ENCODE peak calls at places on chromosomes 13 and 19, in six cellular contexts. One of them, this sample, is unnamed. For H4K20me1, the result is how much of the 10 kb centered on the place peaks cover.

GRCh38 chr13:39217471-39217870 is 179.2 kb downstream of the NHLRC3 start:
- DNase-seq in mammary epithelial cell: no peak
- DNase-seq in neural progenitor cell: no peak
- DNase-seq in keratinocyte: no peak
- DNase-seq in astrocyte: no peak
- DNase-seq in endothelial cell of umbilical vein: no peak
- DNase-seq in this sample: no peak

GRCh38 chr13:37429976-37430375 is 168.6 kb downstream of the POSTN start:
- DNase-seq in mammary epithelial cell: peak
- DNase-seq in neural progenitor cell: no peak
- DNase-seq in keratinocyte: no peak
- DNase-seq in astrocyte: peak
- DNase-seq in endothelial cell of umbilical vein: no peak
- DNase-seq in this sample: peak

GRCh38 chr13:109784590-109785140 is 1.7 kb downstream of the IRS2 start:
- DNase-seq in mammary epithelial cell: peak
- DNase-seq in neural progenitor cell: peak
- DNase-seq in keratinocyte: no peak
- DNase-seq in astrocyte: peak
- DNase-seq in endothelial cell of umbilical vein: peak
- DNase-seq in this sample: peak

GRCh38 chr13:50893211-50893852 is 16.3 kb upstream of the RNASEH2B start:
- DNase-seq in mammary epithelial cell: no peak
- DNase-seq in neural progenitor cell: no peak
- DNase-seq in keratinocyte: no peak
- DNase-seq in astrocyte: peak
- DNase-seq in endothelial cell of umbilical vein: no peak
- DNase-seq in this sample: peak

GRCh38 chr13:42747399-42747873 is 33.9 kb upstream of the FAM216B start:
- DNase-seq in mammary epithelial cell: peak
- DNase-seq in neural progenitor cell: no peak
- DNase-seq in keratinocyte: no peak
- DNase-seq in astrocyte: peak
- DNase-seq in endothelial cell of umbilical vein: peak
- DNase-seq in this sample: peak

GRCh38 chr13:23805015-23805583 is 84.1 kb downstream of the MIPEP start:
- DNase-seq in mammary epithelial cell: no peak
- DNase-seq in neural progenitor cell: no peak
- DNase-seq in keratinocyte: no peak
- DNase-seq in astrocyte: no peak
- DNase-seq in endothelial cell of umbilical vein: no peak
- DNase-seq in this sample: no peak

GRCh38 chr19:29499261-29499920 is 26.4 kb upstream of the VSTM2B start:
- DNase-seq in mammary epithelial cell: no peak
- DNase-seq in neural progenitor cell: no peak
- DNase-seq in keratinocyte: no peak
- DNase-seq in astrocyte: no peak
- DNase-seq in endothelial cell of umbilical vein: no peak
- DNase-seq in this sample: no peak

GRCh38 chr19:38190061-38190460 is 34.0 kb downstream of the DPF1 start:
- DNase-seq in mammary epithelial cell: no peak
- DNase-seq in neural progenitor cell: no peak
- DNase-seq in keratinocyte: no peak
- DNase-seq in astrocyte: no peak
- DNase-seq in endothelial cell of umbilical vein: peak
- DNase-seq in this sample: no peak

GRCh38 chr13:84649853-84650252 is 767.6 kb upstream of the SLITRK1 start:
- DNase-seq in mammary epithelial cell: peak
- DNase-seq in neural progenitor cell: no peak
- DNase-seq in keratinocyte: no peak
- DNase-seq in astrocyte: no peak
- DNase-seq in endothelial cell of umbilical vein: no peak
- DNase-seq in this sample: no peak

GRCh38 chr13:40114305-40114896 is 458.9 kb downstream of the COG6 start:
- DNase-seq in mammary epithelial cell: no peak
- DNase-seq in neural progenitor cell: no peak
- DNase-seq in keratinocyte: no peak
- DNase-seq in astrocyte: no peak
- DNase-seq in endothelial cell of umbilical vein: no peak
- DNase-seq in this sample: no peak

GRCh38 chr13:110319774-110320509 is 12.9 kb downstream of the COL4A2 start:
- DNase-seq in mammary epithelial cell: peak
- DNase-seq in neural progenitor cell: no peak
- DNase-seq in keratinocyte: no peak
- DNase-seq in astrocyte: peak
- DNase-seq in endothelial cell of umbilical vein: peak
- DNase-seq in this sample: peak

GRCh38 chr13:73684750-73685149 is 449.5 kb downstream of the KLF12 start:
- DNase-seq in mammary epithelial cell: no peak
- DNase-seq in neural progenitor cell: no peak
- DNase-seq in keratinocyte: no peak
- DNase-seq in astrocyte: no peak
- DNase-seq in endothelial cell of umbilical vein: no peak
- DNase-seq in this sample: no peak

GRCh38 chr13:72453161-72453560 is 274.3 kb downstream of the MZT1 start:
- DNase-seq in mammary epithelial cell: no peak
- DNase-seq in neural progenitor cell: no peak
- DNase-seq in keratinocyte: no peak
- DNase-seq in astrocyte: no peak
- DNase-seq in endothelial cell of umbilical vein: no peak
- DNase-seq in this sample: no peak

GRCh38 chr13:23990443-23990842 is 93.1 kb upstream of the C1QTNF9B start:
- DNase-seq in mammary epithelial cell: no peak
- DNase-seq in neural progenitor cell: no peak
- DNase-seq in keratinocyte: no peak
- DNase-seq in astrocyte: no peak
- DNase-seq in endothelial cell of umbilical vein: no peak
- DNase-seq in this sample: no peak

GRCh38 chr19:39077323-39077722 is 6.8 kb upstream of the ACP7 start:
- DNase-seq in mammary epithelial cell: no peak
- DNase-seq in neural progenitor cell: no peak
- DNase-seq in keratinocyte: no peak
- DNase-seq in astrocyte: no peak
- DNase-seq in endothelial cell of umbilical vein: no peak
- DNase-seq in this sample: no peak

GRCh38 chr19:44367024-44367423 is 10.5 kb upstream of the ZNF112 start:
- DNase-seq in mammary epithelial cell: no peak
- DNase-seq in neural progenitor cell: no peak
- DNase-seq in keratinocyte: no peak
- DNase-seq in astrocyte: no peak
- DNase-seq in endothelial cell of umbilical vein: peak
- DNase-seq in this sample: peak

GRCh38 chr19:3949294-3949693 is 16.4 kb downstream of the NMRK2 start:
- DNase-seq in mammary epithelial cell: no peak
- DNase-seq in neural progenitor cell: no peak
- DNase-seq in keratinocyte: no peak
- DNase-seq in astrocyte: no peak
- DNase-seq in endothelial cell of umbilical vein: no peak
- DNase-seq in this sample: no peak

GRCh38 chr13:28854657-28855056 is 34.5 kb downstream of the MTUS2 start:
- DNase-seq in mammary epithelial cell: no peak
- DNase-seq in neural progenitor cell: peak
- DNase-seq in keratinocyte: no peak
- DNase-seq in astrocyte: no peak
- DNase-seq in endothelial cell of umbilical vein: no peak
- DNase-seq in this sample: no peak

GRCh38 chr13:43935878-43936277 is 56.2 kb downstream of the LACC1 start:
- DNase-seq in mammary epithelial cell: no peak
- DNase-seq in neural progenitor cell: no peak
- DNase-seq in keratinocyte: no peak
- DNase-seq in astrocyte: no peak
- DNase-seq in endothelial cell of umbilical vein: no peak
- DNase-seq in this sample: no peak

GRCh38 chr19:55032170-55032569 is 5.9 kb downstream of the GP6 start:
- DNase-seq in mammary epithelial cell: no peak
- DNase-seq in neural progenitor cell: no peak
- DNase-seq in keratinocyte: no peak
- DNase-seq in astrocyte: no peak
- DNase-seq in endothelial cell of umbilical vein: no peak
- DNase-seq in this sample: no peak

GRCh38 chr13:34967851-34968562 is 25.9 kb downstream of the NBEA start:
- DNase-seq in mammary epithelial cell: peak
- DNase-seq in neural progenitor cell: no peak
- DNase-seq in keratinocyte: no peak
- DNase-seq in astrocyte: peak
- DNase-seq in endothelial cell of umbilical vein: peak
- DNase-seq in this sample: peak

GRCh38 chr13:79307866-79308298 is 98.2 kb downstream of the RBM26 start:
- DNase-seq in mammary epithelial cell: peak
- DNase-seq in neural progenitor cell: peak
- DNase-seq in keratinocyte: no peak
- DNase-seq in astrocyte: peak
- DNase-seq in endothelial cell of umbilical vein: no peak
- DNase-seq in this sample: peak

GRCh38 chr13:77544365-77544764 is 8.9 kb downstream of the SCEL start:
- DNase-seq in mammary epithelial cell: no peak
- DNase-seq in neural progenitor cell: no peak
- DNase-seq in keratinocyte: no peak
- DNase-seq in astrocyte: peak
- DNase-seq in endothelial cell of umbilical vein: peak
- DNase-seq in this sample: peak

GRCh38 chr13:52665325-52665724 is 12.7 kb downstream of the SUGT1 start:
- DNase-seq in mammary epithelial cell: peak
- DNase-seq in neural progenitor cell: peak
- DNase-seq in keratinocyte: no peak
- DNase-seq in astrocyte: no peak
- DNase-seq in endothelial cell of umbilical vein: peak
- DNase-seq in this sample: peak

DNA sequence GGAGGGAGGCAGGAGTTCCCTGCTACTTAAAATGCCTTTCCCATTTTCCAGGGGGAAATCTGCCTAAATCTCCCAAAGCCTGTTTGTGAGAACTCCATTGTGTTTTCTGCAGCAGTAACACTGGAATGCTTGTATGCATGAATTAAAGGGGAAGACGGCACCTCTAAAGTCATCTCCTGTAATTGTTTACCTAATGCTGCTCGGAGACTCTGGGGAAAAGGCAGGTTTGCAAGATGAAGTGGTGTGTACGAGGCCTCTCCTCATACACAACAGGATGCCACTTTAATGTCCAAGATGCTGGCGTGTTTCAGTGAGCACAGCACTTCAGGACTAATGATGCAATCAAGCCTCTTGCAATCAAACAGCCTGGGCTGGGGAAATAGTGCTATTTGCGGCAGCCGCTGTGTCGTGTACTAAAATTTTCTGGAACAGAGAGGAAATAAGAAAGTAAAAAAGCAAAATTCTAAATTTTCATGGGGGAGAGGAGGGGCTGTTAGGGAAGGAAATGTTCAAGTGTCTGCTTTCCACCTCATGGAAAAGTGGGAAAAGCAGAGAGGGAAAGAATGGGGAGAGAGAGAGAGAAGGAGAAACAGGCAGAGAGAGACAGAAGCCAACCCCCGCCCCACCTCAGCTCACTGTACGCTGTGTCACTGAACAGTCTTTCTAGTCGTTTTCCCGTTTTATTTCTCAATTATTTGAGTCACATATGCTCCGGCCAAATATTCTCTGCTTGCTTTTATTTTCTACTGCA is 32.9 kb downstream of the TSHZ3 start:
- DNase-seq in mammary epithelial cell: no peak
- DNase-seq in neural progenitor cell: peak
- DNase-seq in keratinocyte: no peak
- DNase-seq in astrocyte: peak
- DNase-seq in endothelial cell of umbilical vein: peak
- DNase-seq in this sample: peak
- H3K4me3 ChIP-seq in mammary epithelial cell: no peak
- H3K4me3 ChIP-seq in neural progenitor cell: peak
- H3K4me3 ChIP-seq in keratinocyte: no peak
- H3K4me3 ChIP-seq in astrocyte: no peak
- H3K4me3 ChIP-seq in endothelial cell of umbilical vein: no peak
- H3K4me3 ChIP-seq in this sample: peak

GRCh38 chr19:1254081-1254527 is 5.7 kb downstream of the MIDN start:
- DNase-seq in mammary epithelial cell: no peak
- DNase-seq in neural progenitor cell: no peak
- DNase-seq in keratinocyte: no peak
- DNase-seq in astrocyte: no peak
- DNase-seq in endothelial cell of umbilical vein: no peak
- DNase-seq in this sample: no peak

GRCh38 chr19:1253514-1254080 is 5.2 kb downstream of the MIDN start:
- DNase-seq in mammary epithelial cell: no peak
- DNase-seq in neural progenitor cell: no peak
- DNase-seq in keratinocyte: no peak
- DNase-seq in astrocyte: peak
- DNase-seq in endothelial cell of umbilical vein: no peak
- DNase-seq in this sample: peak

GRCh38 chr19:1252221-1252817 is 3.9 kb downstream of the MIDN start:
- DNase-seq in mammary epithelial cell: peak
- DNase-seq in neural progenitor cell: no peak
- DNase-seq in keratinocyte: no peak
- DNase-seq in astrocyte: peak
- DNase-seq in endothelial cell of umbilical vein: peak
- DNase-seq in this sample: peak

GRCh38 chr19:1251503-1252220 is 3.3 kb downstream of the MIDN start:
- DNase-seq in mammary epithelial cell: no peak
- DNase-seq in neural progenitor cell: peak
- DNase-seq in keratinocyte: no peak
- DNase-seq in astrocyte: no peak
- DNase-seq in endothelial cell of umbilical vein: peak
- DNase-seq in this sample: no peak

DNA sequence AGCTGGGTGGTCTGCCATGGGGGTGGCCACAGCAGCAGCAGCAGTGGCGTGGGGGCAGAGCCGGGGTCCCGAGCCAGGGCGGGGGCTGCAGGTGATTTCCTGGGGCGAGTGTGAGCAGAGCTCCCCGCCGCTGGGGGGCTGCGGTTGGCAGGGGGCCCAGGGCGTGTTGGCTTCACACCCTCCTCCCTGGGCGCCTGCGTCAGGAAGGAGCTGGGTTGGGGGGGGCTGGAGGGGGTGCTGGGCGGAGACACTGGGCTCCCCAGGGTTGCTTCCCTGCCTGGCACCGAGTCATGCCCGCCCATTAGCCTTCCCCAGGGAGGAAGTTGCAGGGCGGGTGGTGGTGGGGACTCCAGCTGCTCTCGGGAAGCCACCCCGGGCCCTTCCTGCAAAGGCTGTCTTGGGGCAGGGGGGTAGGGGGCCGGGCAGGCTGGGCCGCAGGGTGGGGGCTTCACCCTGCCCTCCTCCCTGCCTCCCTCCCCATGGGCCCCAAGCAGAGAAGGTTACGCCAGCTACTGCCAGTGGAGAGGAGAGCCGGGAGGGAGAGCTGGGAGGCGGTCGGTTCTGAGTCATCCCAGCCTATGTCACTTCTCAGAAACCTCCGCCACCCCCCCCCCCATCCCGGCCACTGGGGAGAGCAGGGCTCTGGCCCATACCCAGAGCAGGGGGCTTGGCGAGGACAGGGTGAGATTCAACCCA is 4.6 kb downstream of the MIDN start:
- DNase-seq in mammary epithelial cell: peak
- DNase-seq in neural progenitor cell: no peak
- DNase-seq in keratinocyte: no peak
- DNase-seq in astrocyte: peak
- DNase-seq in endothelial cell of umbilical vein: peak
- DNase-seq in this sample: peak
- H4K20me1 ChIP-seq in mammary epithelial cell: under half
- H4K20me1 ChIP-seq in neural progenitor cell: half or more
- H4K20me1 ChIP-seq in keratinocyte: under half
- H4K20me1 ChIP-seq in astrocyte: half or more
- H4K20me1 ChIP-seq in endothelial cell of umbilical vein: under half
- H4K20me1 ChIP-seq in this sample: under half

GRCh38 chr19:11382898-11383705 is 1.0 kb downstream of the EPOR start:
- DNase-seq in mammary epithelial cell: no peak
- DNase-seq in neural progenitor cell: peak
- DNase-seq in keratinocyte: no peak
- DNase-seq in astrocyte: no peak
- DNase-seq in endothelial cell of umbilical vein: peak
- DNase-seq in this sample: no peak
- H3K4me3 ChIP-seq in mammary epithelial cell: no peak
- H3K4me3 ChIP-seq in neural progenitor cell: peak
- H3K4me3 ChIP-seq in keratinocyte: peak
- H3K4me3 ChIP-seq in astrocyte: peak
- H3K4me3 ChIP-seq in endothelial cell of umbilical vein: peak
- H3K4me3 ChIP-seq in this sample: peak

GRCh38 chr13:45282994-45283393 is 58.0 kb downstream of the TPT1 start:
- DNase-seq in mammary epithelial cell: no peak
- DNase-seq in neural progenitor cell: no peak
- DNase-seq in keratinocyte: no peak
- DNase-seq in astrocyte: no peak
- DNase-seq in endothelial cell of umbilical vein: no peak
- DNase-seq in this sample: no peak
- H4K20me1 ChIP-seq in mammary epithelial cell: under half
- H4K20me1 ChIP-seq in neural progenitor cell: under half
- H4K20me1 ChIP-seq in keratinocyte: under half
- H4K20me1 ChIP-seq in astrocyte: under half
- H4K20me1 ChIP-seq in endothelial cell of umbilical vein: under half
- H4K20me1 ChIP-seq in this sample: under half